ENCODE peak calls at places on chromosomes 5 and 9, in eight cellular contexts. One of them, this sample, is unnamed. For H3K4me1, the result is how much of the 10 kb centered on the place peaks cover.

GRCh38 chr9:14538529-14538928 is 154.7 kb downstream of the ZDHHC21 start:
- DNase-seq in left ventricle myocardium inferior: no peak
- DNase-seq in effector memory CD4-positive, alpha-beta T cell: no peak
- DNase-seq in esophagus squamous epithelium: no peak
- DNase-seq in mucosa of descending colon: no peak
- DNase-seq in DND-41: no peak
- DNase-seq in kidney: no peak
- DNase-seq in stomach: no peak
- DNase-seq in this sample: no peak

GRCh38 chr9:2496160-2496559 is 125.4 kb upstream of the VLDLR start:
- DNase-seq in esophagus squamous epithelium: no peak
- DNase-seq in effector memory CD4-positive, alpha-beta T cell: no peak
- DNase-seq in kidney: no peak
- DNase-seq in DND-41: no peak
- DNase-seq in stomach: no peak
- DNase-seq in mucosa of descending colon: no peak
- DNase-seq in left ventricle myocardium inferior: no peak
- DNase-seq in this sample: no peak

GRCh38 chr9:89497978-89498844 is at the start of gene SEMA4D:
- DNase-seq in stomach: peak
- DNase-seq in effector memory CD4-positive, alpha-beta T cell: peak
- DNase-seq in left ventricle myocardium inferior: peak
- DNase-seq in mucosa of descending colon: peak
- DNase-seq in esophagus squamous epithelium: no peak
- DNase-seq in DND-41: peak
- DNase-seq in kidney: peak
- DNase-seq in this sample: peak

GRCh38 chr9:116207371-116208111 is 54.0 kb downstream of the PAPPA start:
- DNase-seq in kidney: no peak
- DNase-seq in effector memory CD4-positive, alpha-beta T cell: no peak
- DNase-seq in stomach: no peak
- DNase-seq in left ventricle myocardium inferior: no peak
- DNase-seq in mucosa of descending colon: no peak
- DNase-seq in DND-41: no peak
- DNase-seq in esophagus squamous epithelium: no peak
- DNase-seq in this sample: no peak

GRCh38 chr5:176447538-176447981 is 625 bp upstream of the FAF2 start:
- DNase-seq in stomach: no peak
- DNase-seq in mucosa of descending colon: peak
- DNase-seq in esophagus squamous epithelium: no peak
- DNase-seq in left ventricle myocardium inferior: no peak
- DNase-seq in effector memory CD4-positive, alpha-beta T cell: no peak
- DNase-seq in kidney: no peak
- DNase-seq in DND-41: peak
- DNase-seq in this sample: no peak

GRCh38 chr5:54996476-54996875 is 11.1 kb upstream of the ESM1 start:
- DNase-seq in DND-41: no peak
- DNase-seq in esophagus squamous epithelium: no peak
- DNase-seq in stomach: no peak
- DNase-seq in mucosa of descending colon: no peak
- DNase-seq in effector memory CD4-positive, alpha-beta T cell: no peak
- DNase-seq in left ventricle myocardium inferior: no peak
- DNase-seq in kidney: no peak
- DNase-seq in this sample: no peak

GRCh38 chr9:136087741-136088480 is 7.2 kb downstream of the NACC2 start:
- DNase-seq in effector memory CD4-positive, alpha-beta T cell: no peak
- DNase-seq in esophagus squamous epithelium: no peak
- DNase-seq in mucosa of descending colon: peak
- DNase-seq in DND-41: no peak
- DNase-seq in kidney: peak
- DNase-seq in left ventricle myocardium inferior: peak
- DNase-seq in stomach: no peak
- DNase-seq in this sample: peak

GRCh38 chr5:177446184-177447065 is at the start of gene PRR7:
- DNase-seq in esophagus squamous epithelium: no peak
- DNase-seq in effector memory CD4-positive, alpha-beta T cell: peak
- DNase-seq in kidney: peak
- DNase-seq in mucosa of descending colon: peak
- DNase-seq in DND-41: peak
- DNase-seq in stomach: peak
- DNase-seq in left ventricle myocardium inferior: peak
- DNase-seq in this sample: peak

GRCh38 chr5:60959156-60959555 is 14.2 kb downstream of the NDUFAF2 start:
- DNase-seq in stomach: no peak
- DNase-seq in kidney: no peak
- DNase-seq in esophagus squamous epithelium: no peak
- DNase-seq in DND-41: no peak
- DNase-seq in effector memory CD4-positive, alpha-beta T cell: no peak
- DNase-seq in left ventricle myocardium inferior: no peak
- DNase-seq in mucosa of descending colon: no peak
- DNase-seq in this sample: no peak

GRCh38 chr9:3527653-3527960 is 1.8 kb upstream of the RFX3 start:
- DNase-seq in kidney: no peak
- DNase-seq in mucosa of descending colon: no peak
- DNase-seq in effector memory CD4-positive, alpha-beta T cell: no peak
- DNase-seq in esophagus squamous epithelium: no peak
- DNase-seq in DND-41: no peak
- DNase-seq in stomach: no peak
- DNase-seq in left ventricle myocardium inferior: no peak
- DNase-seq in this sample: no peak

GRCh38 chr5:123906698-123907295 is 394.8 kb downstream of the CSNK1G3 start:
- DNase-seq in DND-41: no peak
- DNase-seq in mucosa of descending colon: no peak
- DNase-seq in effector memory CD4-positive, alpha-beta T cell: no peak
- DNase-seq in stomach: no peak
- DNase-seq in esophagus squamous epithelium: no peak
- DNase-seq in left ventricle myocardium inferior: no peak
- DNase-seq in kidney: no peak
- DNase-seq in this sample: no peak

GRCh38 chr9:98962181-98962560 is 18.5 kb downstream of the COL15A1 start:
- DNase-seq in DND-41: no peak
- DNase-seq in kidney: no peak
- DNase-seq in mucosa of descending colon: no peak
- DNase-seq in stomach: no peak
- DNase-seq in left ventricle myocardium inferior: no peak
- DNase-seq in esophagus squamous epithelium: no peak
- DNase-seq in effector memory CD4-positive, alpha-beta T cell: no peak
- DNase-seq in this sample: no peak

GRCh38 chr9:114282507-114282906 is 40.4 kb upstream of the ORM1 start:
- DNase-seq in effector memory CD4-positive, alpha-beta T cell: no peak
- DNase-seq in kidney: no peak
- DNase-seq in esophagus squamous epithelium: no peak
- DNase-seq in left ventricle myocardium inferior: peak
- DNase-seq in DND-41: no peak
- DNase-seq in stomach: no peak
- DNase-seq in mucosa of descending colon: no peak
- DNase-seq in this sample: no peak

GRCh38 chr5:107466233-107466769 is 204.4 kb downstream of the EFNA5 start:
- DNase-seq in DND-41: no peak
- DNase-seq in kidney: peak
- DNase-seq in mucosa of descending colon: no peak
- DNase-seq in effector memory CD4-positive, alpha-beta T cell: no peak
- DNase-seq in stomach: no peak
- DNase-seq in esophagus squamous epithelium: no peak
- DNase-seq in left ventricle myocardium inferior: no peak
- DNase-seq in this sample: no peak

GRCh38 chr5:9439651-9440292 is 106.1 kb downstream of the SEMA5A start:
- DNase-seq in effector memory CD4-positive, alpha-beta T cell: no peak
- DNase-seq in kidney: no peak
- DNase-seq in DND-41: no peak
- DNase-seq in stomach: no peak
- DNase-seq in left ventricle myocardium inferior: no peak
- DNase-seq in mucosa of descending colon: no peak
- DNase-seq in esophagus squamous epithelium: no peak
- DNase-seq in this sample: no peak

GRCh38 chr5:145158654-145159199 is 676.4 kb downstream of the PRELID2 start:
- DNase-seq in esophagus squamous epithelium: no peak
- DNase-seq in effector memory CD4-positive, alpha-beta T cell: no peak
- DNase-seq in kidney: no peak
- DNase-seq in mucosa of descending colon: no peak
- DNase-seq in left ventricle myocardium inferior: no peak
- DNase-seq in stomach: no peak
- DNase-seq in DND-41: no peak
- DNase-seq in this sample: no peak

GRCh38 chr9:113577525-113578261 is 114.2 kb downstream of the RGS3 start:
- DNase-seq in stomach: no peak
- DNase-seq in left ventricle myocardium inferior: peak
- DNase-seq in kidney: peak
- DNase-seq in effector memory CD4-positive, alpha-beta T cell: no peak
- DNase-seq in esophagus squamous epithelium: no peak
- DNase-seq in mucosa of descending colon: no peak
- DNase-seq in DND-41: no peak
- DNase-seq in this sample: no peak

DNA sequence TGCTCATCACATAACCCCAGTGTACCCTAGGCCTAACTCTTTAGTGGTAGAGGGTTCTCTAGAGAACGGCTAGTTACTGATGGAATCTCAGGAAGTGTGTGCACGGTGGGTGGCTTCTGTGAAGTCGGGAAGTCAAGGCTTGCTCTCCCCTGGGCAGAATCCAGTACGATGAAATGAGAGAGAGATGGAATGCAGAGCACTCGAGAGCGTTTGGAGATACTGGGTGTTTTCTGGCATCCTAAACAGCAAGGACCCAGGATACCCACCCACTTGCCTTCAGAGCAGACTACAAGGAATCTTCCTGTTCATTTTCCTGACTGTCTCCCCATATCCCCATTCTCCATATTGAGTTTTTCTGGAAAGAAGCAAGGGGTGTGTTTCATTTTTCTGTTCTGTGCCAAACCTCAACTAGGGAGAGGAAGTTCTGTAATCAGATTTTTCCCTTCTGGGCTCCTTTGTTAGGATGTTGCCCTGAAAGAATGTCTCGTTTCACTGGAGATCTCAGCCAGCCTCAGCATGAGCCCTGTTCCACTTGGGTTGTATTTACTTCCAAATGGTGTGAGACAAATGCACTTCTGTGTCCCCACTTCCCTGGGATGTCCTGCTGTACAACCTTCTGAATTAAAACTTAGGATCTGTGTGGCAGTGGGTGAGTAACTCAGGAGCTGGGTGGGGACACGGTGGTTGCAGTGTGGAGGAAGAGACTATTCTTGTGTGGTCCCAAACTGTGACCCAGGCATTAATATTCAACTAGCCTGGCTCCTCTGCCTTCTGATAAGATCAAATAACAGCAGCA is 108.9 kb upstream of the SPRY4 start:
- DNase-seq in mucosa of descending colon: no peak
- DNase-seq in left ventricle myocardium inferior: no peak
- DNase-seq in stomach: no peak
- DNase-seq in esophagus squamous epithelium: no peak
- DNase-seq in DND-41: peak
- DNase-seq in kidney: no peak
- DNase-seq in effector memory CD4-positive, alpha-beta T cell: no peak
- DNase-seq in this sample: no peak
- H3K4me3 ChIP-seq in mucosa of descending colon: no peak
- H3K4me3 ChIP-seq in left ventricle myocardium inferior: no peak
- H3K4me3 ChIP-seq in stomach: no peak
- H3K4me3 ChIP-seq in esophagus squamous epithelium: no peak
- H3K4me3 ChIP-seq in DND-41: no peak
- H3K4me3 ChIP-seq in kidney: no peak
- H3K4me3 ChIP-seq in effector memory CD4-positive, alpha-beta T cell: no peak
- H3K4me3 ChIP-seq in this sample: no peak

DNA sequence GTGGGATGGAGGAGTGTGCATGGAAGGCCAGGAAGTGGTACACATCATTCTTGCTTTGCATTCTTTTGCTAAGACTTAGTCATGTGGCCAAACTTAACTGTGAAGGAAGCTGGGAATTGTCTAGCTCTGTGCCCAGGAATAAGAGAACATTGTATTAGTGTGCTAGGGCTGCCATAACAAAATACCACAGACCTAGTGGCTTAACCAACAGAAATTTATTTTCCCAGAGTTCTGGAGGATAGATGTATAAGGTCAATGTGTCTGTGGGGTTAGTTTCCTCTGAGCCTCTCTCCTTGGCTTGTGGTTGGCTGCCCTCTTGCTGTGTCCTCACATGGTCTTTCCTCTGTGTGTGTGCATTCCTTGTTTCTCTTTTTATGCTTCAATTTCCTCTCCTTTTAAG is 32.4 kb downstream of the NNT start:
- DNase-seq in left ventricle myocardium inferior: no peak
- DNase-seq in effector memory CD4-positive, alpha-beta T cell: no peak
- DNase-seq in mucosa of descending colon: no peak
- DNase-seq in DND-41: no peak
- DNase-seq in esophagus squamous epithelium: no peak
- DNase-seq in kidney: no peak
- DNase-seq in stomach: no peak
- DNase-seq in this sample: no peak
- H3K4me1 ChIP-seq in left ventricle myocardium inferior: half or more
- H3K4me1 ChIP-seq in effector memory CD4-positive, alpha-beta T cell: under half
- H3K4me1 ChIP-seq in mucosa of descending colon: under half
- H3K4me1 ChIP-seq in DND-41: under half
- H3K4me1 ChIP-seq in esophagus squamous epithelium: under half
- H3K4me1 ChIP-seq in kidney: under half
- H3K4me1 ChIP-seq in stomach: under half
- H3K4me1 ChIP-seq in this sample: under half

GRCh38 chr5:178994580-178995340 is at the start of gene GRM6:
- DNase-seq in DND-41: no peak
- DNase-seq in left ventricle myocardium inferior: no peak
- DNase-seq in mucosa of descending colon: no peak
- DNase-seq in stomach: no peak
- DNase-seq in effector memory CD4-positive, alpha-beta T cell: no peak
- DNase-seq in esophagus squamous epithelium: no peak
- DNase-seq in kidney: no peak
- DNase-seq in this sample: no peak
- H3K4me3 ChIP-seq in DND-41: no peak
- H3K4me3 ChIP-seq in left ventricle myocardium inferior: peak
- H3K4me3 ChIP-seq in mucosa of descending colon: no peak
- H3K4me3 ChIP-seq in stomach: no peak
- H3K4me3 ChIP-seq in effector memory CD4-positive, alpha-beta T cell: no peak
- H3K4me3 ChIP-seq in esophagus squamous epithelium: peak
- H3K4me3 ChIP-seq in kidney: no peak
- H3K4me3 ChIP-seq in this sample: no peak

GRCh38 chr9:127124091-127124490 is 1.7 kb upstream of the ANGPTL2 start:
- DNase-seq in stomach: no peak
- DNase-seq in esophagus squamous epithelium: no peak
- DNase-seq in mucosa of descending colon: no peak
- DNase-seq in left ventricle myocardium inferior: no peak
- DNase-seq in kidney: no peak
- DNase-seq in effector memory CD4-positive, alpha-beta T cell: no peak
- DNase-seq in DND-41: no peak
- DNase-seq in this sample: no peak

GRCh38 chr9:127122176-127123151 is at the start of gene ANGPTL2:
- DNase-seq in kidney: peak
- DNase-seq in stomach: peak
- DNase-seq in left ventricle myocardium inferior: peak
- DNase-seq in effector memory CD4-positive, alpha-beta T cell: no peak
- DNase-seq in mucosa of descending colon: peak
- DNase-seq in esophagus squamous epithelium: peak
- DNase-seq in DND-41: no peak
- DNase-seq in this sample: peak

GRCh38 chr9:127123239-127123935 is 952 bp upstream of the ANGPTL2 start:
- DNase-seq in effector memory CD4-positive, alpha-beta T cell: no peak
- DNase-seq in DND-41: no peak
- DNase-seq in mucosa of descending colon: no peak
- DNase-seq in stomach: peak
- DNase-seq in esophagus squamous epithelium: no peak
- DNase-seq in left ventricle myocardium inferior: no peak
- DNase-seq in kidney: no peak
- DNase-seq in this sample: no peak

GRCh38 chr9:127119319-127119709 is 3.1 kb downstream of the ANGPTL2 start:
- DNase-seq in effector memory CD4-positive, alpha-beta T cell: no peak
- DNase-seq in mucosa of descending colon: no peak
- DNase-seq in esophagus squamous epithelium: no peak
- DNase-seq in stomach: no peak
- DNase-seq in DND-41: no peak
- DNase-seq in left ventricle myocardium inferior: no peak
- DNase-seq in kidney: no peak
- DNase-seq in this sample: no peak

GRCh38 chr9:127121628-127122175 is 733 bp downstream of the ANGPTL2 start:
- DNase-seq in kidney: no peak
- DNase-seq in effector memory CD4-positive, alpha-beta T cell: no peak
- DNase-seq in stomach: no peak
- DNase-seq in left ventricle myocardium inferior: no peak
- DNase-seq in esophagus squamous epithelium: no peak
- DNase-seq in DND-41: no peak
- DNase-seq in mucosa of descending colon: no peak
- DNase-seq in this sample: no peak
- H3K4me1 ChIP-seq in kidney: under half
- H3K4me1 ChIP-seq in effector memory CD4-positive, alpha-beta T cell: under half
- H3K4me1 ChIP-seq in stomach: under half
- H3K4me1 ChIP-seq in left ventricle myocardium inferior: half or more
- H3K4me1 ChIP-seq in esophagus squamous epithelium: under half
- H3K4me1 ChIP-seq in DND-41: under half
- H3K4me1 ChIP-seq in mucosa of descending colon: under half
- H3K4me1 ChIP-seq in this sample: under half

This sample was measured in upper lobe of right lung.